ENCODE peak calls at places on chromosomes 13 and 19, in nine cellular contexts. One of them, this sample, is unnamed.

GRCh38 chr13:39451860-39452301 is 151.1 kb downstream of the LHFPL6 start:
- DNase-seq in choroid plexus epithelial cell: peak
- DNase-seq in activated naive CD4-positive, alpha-beta T cell treated with anti-CD3 and anti-CD28 coated beads for 36 hours: no peak
- DNase-seq in H9: no peak
- DNase-seq in ovary: peak
- DNase-seq in GM10248: no peak
- DNase-seq in NCI-H748 treated with DMSO at 0.1 percent for 48 hours: peak
- DNase-seq in mesendoderm: no peak
- DNase-seq in amniotic stem cell: no peak
- DNase-seq in this sample: no peak

GRCh38 chr19:47848871-47849473 is 10.1 kb upstream of the TPRX2 start:
- DNase-seq in ovary: no peak
- DNase-seq in GM10248: no peak
- DNase-seq in choroid plexus epithelial cell: peak
- DNase-seq in mesendoderm: peak
- DNase-seq in NCI-H748 treated with DMSO at 0.1 percent for 48 hours: no peak
- DNase-seq in activated naive CD4-positive, alpha-beta T cell treated with anti-CD3 and anti-CD28 coated beads for 36 hours: peak
- DNase-seq in amniotic stem cell: no peak
- DNase-seq in H9: peak
- DNase-seq in this sample: no peak

GRCh38 chr19:54399189-54399588 is 16.1 kb upstream of the TTYH1 start:
- DNase-seq in mesendoderm: no peak
- DNase-seq in NCI-H748 treated with DMSO at 0.1 percent for 48 hours: no peak
- DNase-seq in GM10248: no peak
- DNase-seq in activated naive CD4-positive, alpha-beta T cell treated with anti-CD3 and anti-CD28 coated beads for 36 hours: no peak
- DNase-seq in choroid plexus epithelial cell: no peak
- DNase-seq in H9: no peak
- DNase-seq in ovary: no peak
- DNase-seq in amniotic stem cell: no peak
- DNase-seq in this sample: no peak

GRCh38 chr19:46495789-46496099 is at the start of gene PNMA8B:
- DNase-seq in NCI-H748 treated with DMSO at 0.1 percent for 48 hours: peak
- DNase-seq in GM10248: no peak
- DNase-seq in amniotic stem cell: no peak
- DNase-seq in H9: peak
- DNase-seq in mesendoderm: peak
- DNase-seq in choroid plexus epithelial cell: peak
- DNase-seq in ovary: peak
- DNase-seq in activated naive CD4-positive, alpha-beta T cell treated with anti-CD3 and anti-CD28 coated beads for 36 hours: peak
- DNase-seq in this sample: no peak

GRCh38 chr19:15672580-15673175 is at the start of gene CYP4F12:
- DNase-seq in activated naive CD4-positive, alpha-beta T cell treated with anti-CD3 and anti-CD28 coated beads for 36 hours: peak
- DNase-seq in H9: no peak
- DNase-seq in choroid plexus epithelial cell: no peak
- DNase-seq in amniotic stem cell: no peak
- DNase-seq in mesendoderm: no peak
- DNase-seq in ovary: peak
- DNase-seq in NCI-H748 treated with DMSO at 0.1 percent for 48 hours: no peak
- DNase-seq in GM10248: no peak
- DNase-seq in this sample: peak

GRCh38 chr13:107365466-107366215 is 797.7 kb upstream of the ARGLU1 start:
- DNase-seq in H9: no peak
- DNase-seq in NCI-H748 treated with DMSO at 0.1 percent for 48 hours: no peak
- DNase-seq in mesendoderm: no peak
- DNase-seq in choroid plexus epithelial cell: peak
- DNase-seq in activated naive CD4-positive, alpha-beta T cell treated with anti-CD3 and anti-CD28 coated beads for 36 hours: no peak
- DNase-seq in GM10248: no peak
- DNase-seq in amniotic stem cell: no peak
- DNase-seq in ovary: no peak
- DNase-seq in this sample: no peak

GRCh38 chr13:28822801-28823200 is 2.7 kb downstream of the MTUS2 start:
- DNase-seq in mesendoderm: no peak
- DNase-seq in activated naive CD4-positive, alpha-beta T cell treated with anti-CD3 and anti-CD28 coated beads for 36 hours: no peak
- DNase-seq in amniotic stem cell: no peak
- DNase-seq in GM10248: no peak
- DNase-seq in NCI-H748 treated with DMSO at 0.1 percent for 48 hours: no peak
- DNase-seq in H9: no peak
- DNase-seq in choroid plexus epithelial cell: no peak
- DNase-seq in ovary: no peak
- DNase-seq in this sample: no peak

GRCh38 chr19:51810228-51810627 is 15.3 kb downstream of the FPR3 start:
- DNase-seq in mesendoderm: no peak
- DNase-seq in NCI-H748 treated with DMSO at 0.1 percent for 48 hours: no peak
- DNase-seq in GM10248: no peak
- DNase-seq in ovary: no peak
- DNase-seq in amniotic stem cell: no peak
- DNase-seq in choroid plexus epithelial cell: peak
- DNase-seq in H9: no peak
- DNase-seq in activated naive CD4-positive, alpha-beta T cell treated with anti-CD3 and anti-CD28 coated beads for 36 hours: no peak
- DNase-seq in this sample: no peak

GRCh38 chr13:20231839-20232555 is at the start of gene GJB6:
- DNase-seq in GM10248: peak
- DNase-seq in mesendoderm: peak
- DNase-seq in amniotic stem cell: no peak
- DNase-seq in activated naive CD4-positive, alpha-beta T cell treated with anti-CD3 and anti-CD28 coated beads for 36 hours: peak
- DNase-seq in choroid plexus epithelial cell: no peak
- DNase-seq in NCI-H748 treated with DMSO at 0.1 percent for 48 hours: peak
- DNase-seq in ovary: no peak
- DNase-seq in H9: peak
- DNase-seq in this sample: no peak

GRCh38 chr19:9296336-9296735 is 13.3 kb downstream of the ZNF699 start:
- DNase-seq in ovary: no peak
- DNase-seq in H9: no peak
- DNase-seq in amniotic stem cell: no peak
- DNase-seq in GM10248: no peak
- DNase-seq in activated naive CD4-positive, alpha-beta T cell treated with anti-CD3 and anti-CD28 coated beads for 36 hours: no peak
- DNase-seq in NCI-H748 treated with DMSO at 0.1 percent for 48 hours: no peak
- DNase-seq in mesendoderm: peak
- DNase-seq in choroid plexus epithelial cell: no peak
- DNase-seq in this sample: no peak

GRCh38 chr13:36031490-36031889 is 99.7 kb downstream of the DCLK1 start:
- DNase-seq in activated naive CD4-positive, alpha-beta T cell treated with anti-CD3 and anti-CD28 coated beads for 36 hours: no peak
- DNase-seq in GM10248: no peak
- DNase-seq in NCI-H748 treated with DMSO at 0.1 percent for 48 hours: no peak
- DNase-seq in amniotic stem cell: no peak
- DNase-seq in choroid plexus epithelial cell: no peak
- DNase-seq in ovary: no peak
- DNase-seq in mesendoderm: no peak
- DNase-seq in H9: no peak
- DNase-seq in this sample: no peak

GRCh38 chr13:110199046-110199831 is 107.7 kb downstream of the COL4A1 start:
- DNase-seq in mesendoderm: no peak
- DNase-seq in GM10248: no peak
- DNase-seq in NCI-H748 treated with DMSO at 0.1 percent for 48 hours: no peak
- DNase-seq in choroid plexus epithelial cell: no peak
- DNase-seq in amniotic stem cell: no peak
- DNase-seq in H9: no peak
- DNase-seq in activated naive CD4-positive, alpha-beta T cell treated with anti-CD3 and anti-CD28 coated beads for 36 hours: no peak
- DNase-seq in ovary: no peak
- DNase-seq in this sample: no peak

GRCh38 chr19:18659281-18660050 is 22.6 kb downstream of the KLHL26 start:
- DNase-seq in amniotic stem cell: no peak
- DNase-seq in ovary: no peak
- DNase-seq in H9: no peak
- DNase-seq in activated naive CD4-positive, alpha-beta T cell treated with anti-CD3 and anti-CD28 coated beads for 36 hours: no peak
- DNase-seq in NCI-H748 treated with DMSO at 0.1 percent for 48 hours: no peak
- DNase-seq in GM10248: peak
- DNase-seq in mesendoderm: no peak
- DNase-seq in choroid plexus epithelial cell: no peak
- DNase-seq in this sample: no peak

GRCh38 chr13:114064516-114065140 is 67.8 kb downstream of the RASA3 start:
- DNase-seq in amniotic stem cell: no peak
- DNase-seq in ovary: peak
- DNase-seq in H9: no peak
- DNase-seq in choroid plexus epithelial cell: peak
- DNase-seq in GM10248: no peak
- DNase-seq in NCI-H748 treated with DMSO at 0.1 percent for 48 hours: no peak
- DNase-seq in activated naive CD4-positive, alpha-beta T cell treated with anti-CD3 and anti-CD28 coated beads for 36 hours: peak
- DNase-seq in mesendoderm: no peak
- DNase-seq in this sample: no peak

GRCh38 chr13:107275312-107275711 is 707.4 kb upstream of the ARGLU1 start:
- DNase-seq in activated naive CD4-positive, alpha-beta T cell treated with anti-CD3 and anti-CD28 coated beads for 36 hours: no peak
- DNase-seq in GM10248: no peak
- DNase-seq in choroid plexus epithelial cell: no peak
- DNase-seq in mesendoderm: no peak
- DNase-seq in amniotic stem cell: no peak
- DNase-seq in ovary: no peak
- DNase-seq in H9: no peak
- DNase-seq in NCI-H748 treated with DMSO at 0.1 percent for 48 hours: no peak
- DNase-seq in this sample: no peak

GRCh38 chr19:45780448-45781281 is 1.6 kb downstream of the DMPK start:
- DNase-seq in ovary: peak
- DNase-seq in GM10248: no peak
- DNase-seq in mesendoderm: no peak
- DNase-seq in NCI-H748 treated with DMSO at 0.1 percent for 48 hours: no peak
- DNase-seq in activated naive CD4-positive, alpha-beta T cell treated with anti-CD3 and anti-CD28 coated beads for 36 hours: no peak
- DNase-seq in choroid plexus epithelial cell: no peak
- DNase-seq in H9: no peak
- DNase-seq in amniotic stem cell: no peak
- DNase-seq in this sample: no peak

This sample was measured in left lobe of liver.